ENCODE peak calls at places on chromosomes 6 and 20, in four cellular contexts. G is cardiac fibroblast, S is breast epithelium, T is Calu3. R is an unnamed sample.

GRCh38 chr6:170247178-170247701 is 43.6 kb downstream of the DLL1 start:
- DNase-seq in G (no peak), T (no peak), S (peak), R (no peak)

GRCh38 chr20:44079968-44080560 is 106.9 kb downstream of the JPH2 start:
- DNase-seq in G (peak), S (peak), T (no peak), R (no peak)

GRCh38 chr6:84546427-84546914 is 217.9 kb downstream of the TBX18 start:
- DNase-seq in T (peak), G (peak), S (no peak), R (no peak)

GRCh38 chr20:53413188-53413631 is 180.4 kb downstream of the ZNF217 start:
- DNase-seq in T (peak), G (no peak), S (no peak), R (peak)

GRCh38 chr20:25041813-25042530 is 16.0 kb downstream of the ACSS1 start:
- DNase-seq in G (no peak), T (no peak), S (no peak), R (no peak)

GRCh38 chr6:163414367-163415175 is at the start of gene QKI:
- DNase-seq in S (peak), G (peak), T (peak), R (peak)

GRCh38 chr6:170011233-170012142 is 260.1 kb downstream of the ERMARD start:
- DNase-seq in G (no peak), T (no peak), S (no peak), R (no peak)

GRCh38 chr20:40218296-40218955 is 470.6 kb downstream of the MAFB start:
- DNase-seq in S (no peak), T (no peak), G (no peak), R (no peak)

GRCh38 chr6:102126488-102126887 is 733.0 kb downstream of the GRIK2 start:
- DNase-seq in T (no peak), S (no peak), G (no peak), R (no peak)

GRCh38 chr6:111680013-111680712 is 74.5 kb upstream of the TRAF3IP2 start:
- DNase-seq in S (peak), T (no peak), G (no peak), R (no peak)

GRCh38 chr6:85449388-85449817 is 480 bp upstream of the NT5E start:
- DNase-seq in T (peak), G (peak), S (no peak), R (no peak)

GRCh38 chr6:124658053-124658452 is 304.2 kb upstream of the RNF217 start:
- DNase-seq in S (no peak), T (no peak), G (no peak), R (no peak)

GRCh38 chr6:27332692-27333641 is 20.9 kb upstream of the POM121L2 start:
- DNase-seq in G (peak), T (peak), S (no peak), R (no peak)

GRCh38 chr6:90928051-90928450 is 341.2 kb upstream of the MAP3K7 start:
- DNase-seq in G (no peak), S (no peak), T (no peak), R (no peak)

GRCh38 chr6:26550250-26550993 is 12.3 kb downstream of the HMGN4 start:
- DNase-seq in G (peak), T (peak), S (no peak), R (peak)

GRCh38 chr6:106339334-106340029 is 13.9 kb upstream of the ATG5 start:
- DNase-seq in S (peak), G (peak), T (peak), R (no peak)

GRCh38 chr6:48426636-48427035 is 315.6 kb upstream of the PTCHD4 start:
- DNase-seq in S (no peak), G (peak), T (no peak), R (no peak)

GRCh38 chr6:150777731-150778130 is 87.8 kb upstream of the MTHFD1L start:
- DNase-seq in G (no peak), S (no peak), T (no peak), R (no peak)

GRCh38 chr20:17648782-17649730 is 33.0 kb downstream of the RRBP1 start:
- DNase-seq in S (no peak), G (no peak), T (peak), R (no peak)

GRCh38 chr20:62931464-62931863 is 5.2 kb upstream of the DIDO1 start:
- DNase-seq in S (no peak), G (no peak), T (no peak), R (no peak)

GRCh38 chr20:53865905-53866786 is 204.2 kb downstream of the BCAS1 start:
- DNase-seq in S (peak), G (peak), T (peak), R (no peak)

GRCh38 chr20:57618766-57619052 is 1.5 kb downstream of the ZBP1 start:
- DNase-seq in G (no peak), S (no peak), T (no peak), R (no peak)

GRCh38 chr6:28979679-28980078 is 25.4 kb downstream of the ZNF311 start:
- DNase-seq in G (no peak), S (no peak), T (no peak), R (no peak)

GRCh38 chr6:28981833-28982475 is 23.2 kb downstream of the ZNF311 start:
- DNase-seq in S (peak), G (peak), T (peak), R (peak)

GRCh38 chr6:28981391-28981832 is 23.7 kb downstream of the ZNF311 start:
- DNase-seq in G (peak), S (peak), T (peak), R (peak)

GRCh38 chr6:28980137-28980796 is 24.8 kb downstream of the ZNF311 start:
- DNase-seq in T (no peak), G (no peak), S (no peak), R (no peak)

GRCh38 chr6:28980797-28981390 is 24.2 kb downstream of the ZNF311 start:
- DNase-seq in T (peak), S (peak), G (peak), R (no peak)
- TF ChIP-seq CTCF in T (no peak), S (peak), G (peak), R (no peak)

GRCh38 chr20:15742627-15743026 is 830.6 kb downstream of the KIF16B start:
- DNase-seq in S (no peak), T (no peak), G (no peak), R (no peak)

GRCh38 chr20:15742076-15742475 is 831.2 kb downstream of the KIF16B start:
- DNase-seq in T (no peak), S (no peak), G (no peak), R (no peak)

GRCh38 chr20:15740046-15740775 is 833.0 kb downstream of the KIF16B start:
- DNase-seq in T (no peak), G (no peak), S (no peak), R (no peak)

GRCh38 chr20:15734054-15734453 is 839.2 kb downstream of the KIF16B start:
- DNase-seq in G (no peak), T (no peak), S (no peak), R (no peak)

DNA sequence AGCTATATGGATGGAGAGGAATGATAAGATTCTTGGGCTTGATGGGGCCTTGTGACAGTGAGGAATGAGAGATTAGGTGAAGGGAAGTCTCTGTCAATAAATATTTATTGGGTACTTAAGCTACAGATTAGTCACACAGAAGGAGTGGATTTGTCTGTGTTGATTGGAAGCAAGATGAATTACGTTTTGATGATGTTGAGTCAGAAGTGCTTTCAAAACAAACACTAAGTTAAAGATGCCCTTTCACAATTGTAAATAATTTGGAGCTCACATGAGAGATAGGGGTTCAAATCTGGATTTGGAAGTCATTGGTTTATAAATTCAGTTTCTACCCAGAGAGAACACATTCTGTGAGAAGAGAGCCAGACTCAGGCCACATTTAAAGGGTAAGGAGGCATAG is 834.2 kb downstream of the KIF16B start:
- DNase-seq in G (no peak), S (no peak), T (no peak), R (no peak)
- TF ChIP-seq CTCF in G (no peak), S (no peak), T (no peak), R (no peak)

GRCh38 chr6:1893470-1894130 is 283.9 kb downstream of the FOXC1 start:
- DNase-seq in T (peak), S (no peak), G (no peak), R (no peak)
- TF ChIP-seq CTCF in T (no peak), S (no peak), G (no peak), R (no peak)

DNA sequence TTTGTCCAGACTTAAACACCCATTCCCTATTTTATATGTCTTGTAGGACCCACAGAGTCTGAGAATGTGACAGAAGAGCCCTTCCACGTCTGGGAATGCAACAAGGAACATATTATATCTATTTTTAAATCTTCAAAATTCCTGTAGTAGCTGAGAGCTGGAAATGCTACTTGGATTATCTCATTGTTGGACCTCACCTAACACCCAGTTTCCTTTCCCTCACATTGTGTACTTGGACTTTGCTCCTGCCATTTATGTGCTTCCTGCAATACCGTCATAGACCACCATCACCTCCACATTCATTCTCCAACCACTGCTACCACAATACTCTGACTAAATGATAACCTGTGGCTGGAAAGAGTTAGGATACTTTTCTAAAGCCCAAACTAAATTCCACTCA is 335.4 kb downstream of the COL12A1 start:
- DNase-seq in S (no peak), G (no peak), T (peak), R (no peak)
- TF ChIP-seq CTCF in S (no peak), G (peak), T (no peak), R (no peak)

GRCh38 chr6:68226460-68226859 is 408.6 kb upstream of the ADGRB3 start:
- DNase-seq in T (no peak), S (no peak), G (peak), R (no peak)
- TF ChIP-seq CTCF in T (no peak), S (no peak), G (peak), R (no peak)

GRCh38 chr20:48741669-48742068 is 86.1 kb downstream of the PREX1 start:
- DNase-seq in T (no peak), S (no peak), G (no peak), R (no peak)
- TF ChIP-seq CTCF in T (no peak), S (no peak), G (no peak), R (no peak)

DNA sequence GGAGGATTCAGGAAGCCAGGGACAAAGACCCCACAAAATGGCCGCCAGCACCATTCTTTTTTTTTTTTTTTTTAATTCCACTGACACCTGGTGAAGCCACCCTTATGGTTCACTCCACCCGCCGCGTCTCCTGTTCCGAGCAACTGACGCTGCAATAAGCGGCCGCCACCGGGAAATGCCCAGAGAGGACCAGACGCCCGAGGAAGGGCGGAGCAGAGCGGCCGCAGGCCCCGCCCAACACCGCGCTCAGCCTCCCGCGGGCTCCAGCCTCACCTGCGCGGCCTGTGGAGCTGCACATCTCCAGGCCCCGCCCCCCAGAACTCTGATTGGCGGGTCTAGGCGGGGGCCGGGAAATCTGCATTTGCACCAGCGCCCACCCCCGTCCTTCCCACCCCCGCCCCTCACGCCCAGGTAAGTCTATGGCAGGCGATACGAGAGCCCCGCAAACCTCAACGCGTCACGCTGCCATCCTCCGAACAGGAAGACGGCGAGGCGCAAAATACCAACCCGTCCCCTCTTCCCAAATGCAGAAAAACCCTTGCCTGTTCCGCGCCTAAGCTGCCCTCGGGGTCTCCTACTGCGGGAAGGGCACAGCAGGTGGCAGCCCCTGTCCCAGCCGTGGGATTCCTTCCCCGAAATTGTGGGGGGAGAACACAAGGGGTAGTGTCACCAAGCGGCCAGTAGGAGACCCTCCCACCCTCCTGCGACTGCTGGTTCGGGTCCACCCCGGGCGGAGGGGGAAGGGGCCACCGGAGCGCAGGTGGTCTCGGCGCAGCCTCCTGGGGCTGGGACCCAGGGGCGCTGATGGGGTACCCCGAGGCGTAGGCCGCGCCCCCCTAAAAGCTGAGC is 948 bp downstream of the ATP9A start:
- DNase-seq in T (peak), S (peak), G (no peak), R (peak)
- TF ChIP-seq CTCF in T (peak), S (peak), G (peak), R (no peak)

GRCh38 chr6:24476631-24477030 is 12.7 kb downstream of the GPLD1 start:
- DNase-seq in S (no peak), G (no peak), T (no peak), R (no peak)
- TF ChIP-seq CTCF in S (no peak), G (no peak), T (no peak), R (no peak)

DNA sequence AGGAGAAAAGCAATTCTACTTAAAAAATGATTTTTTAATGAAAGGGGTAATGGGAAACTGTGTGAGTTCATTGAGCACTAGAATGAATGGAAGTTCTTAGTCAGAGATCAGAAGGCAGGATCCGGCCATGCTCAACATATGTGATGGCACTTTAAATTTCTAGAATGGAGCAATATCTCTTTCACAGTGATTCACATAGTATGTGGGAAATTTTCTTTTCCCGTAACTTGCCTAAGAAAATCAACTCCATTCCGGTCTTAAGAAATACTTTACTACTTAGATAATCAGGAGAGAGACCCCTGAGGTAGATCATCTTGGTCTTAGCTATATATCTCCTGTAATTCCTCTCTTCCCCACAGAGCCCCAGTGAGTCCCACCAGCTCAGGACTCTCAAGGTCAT is 131.8 kb downstream of the SCML4 start:
- DNase-seq in S (no peak), T (no peak), G (peak), R (no peak)
- TF ChIP-seq CTCF in S (no peak), T (no peak), G (no peak), R (no peak)

GRCh38 chr6:5855787-5856186 is 150.9 kb downstream of the NRN1 start:
- DNase-seq in T (no peak), G (no peak), S (no peak), R (no peak)

GRCh38 chr6:5850848-5851255 is 155.9 kb downstream of the NRN1 start:
- DNase-seq in S (no peak), G (no peak), T (no peak), R (no peak)

GRCh38 chr6:5860849-5861248 is 145.9 kb downstream of the NRN1 start:
- DNase-seq in G (no peak), S (no peak), T (no peak), R (no peak)

GRCh38 chr6:5851261-5851757 is 155.4 kb downstream of the NRN1 start:
- DNase-seq in T (peak), G (peak), S (no peak), R (peak)

DNA sequence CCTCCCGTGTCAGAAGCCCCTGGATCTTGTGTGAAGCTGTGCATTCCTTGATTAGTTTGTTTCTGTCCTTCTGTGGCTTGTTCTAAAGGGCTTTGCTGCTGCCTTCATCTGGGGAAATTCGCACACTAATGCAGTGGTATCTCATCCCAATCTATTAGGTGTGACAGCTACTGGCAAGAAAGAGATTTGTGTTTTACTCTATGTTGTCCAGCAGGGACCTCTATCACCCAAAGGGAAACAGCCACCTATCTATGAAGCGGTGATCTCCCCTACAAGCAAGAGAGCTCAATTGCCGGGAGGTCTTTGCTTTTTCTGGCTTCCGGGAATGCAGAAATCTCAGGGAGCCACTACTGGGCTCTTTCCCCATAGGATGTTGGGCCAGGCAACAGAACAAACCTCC is 151.8 kb downstream of the NRN1 start:
- DNase-seq in S (no peak), G (no peak), T (no peak), R (no peak)
- TF ChIP-seq CTCF in S (no peak), G (no peak), T (no peak), R (no peak)